ENCODE peak calls at places on chromosome 6, in seven cellular contexts. T is adrenal gland, E is body of pancreas, C is tibial nerve, I is RWPE1, D is fibroblast of mammary gland, U is GM20000. F is an unnamed sample.

GRCh38 chr6:5726976-5727718 is 279.6 kb downstream of the NRN1 start:
- DNase-seq in U (no peak), E (no peak), T (no peak), C (no peak), D (no peak), I (no peak), F (no peak)

GRCh38 chr6:34352305-34352937 is 40.0 kb downstream of the NUDT3 start:
- DNase-seq in I (no peak), U (no peak), C (no peak), E (no peak), D (peak), T (no peak), F (no peak)

GRCh38 chr6:43717822-43718221 is 30.2 kb upstream of the MRPS18A start:
- DNase-seq in C (peak), U (no peak), T (no peak), E (peak), I (no peak), D (peak), F (no peak)

GRCh38 chr6:37182736-37183590 is 13.0 kb downstream of the PIM1 start:
- DNase-seq in D (no peak), I (no peak), T (peak), U (peak), C (no peak), E (no peak), F (peak)

GRCh38 chr6:111597687-111598086 is 8.0 kb downstream of the TRAF3IP2 start:
- DNase-seq in D (no peak), E (peak), T (peak), C (no peak), U (no peak), I (no peak), F (no peak)

GRCh38 chr6:38725414-38726183 is 10.5 kb downstream of the DNAH8 start:
- DNase-seq in D (no peak), T (no peak), I (no peak), C (no peak), U (no peak), E (no peak), F (no peak)

GRCh38 chr6:96470296-96470695 is 51.3 kb upstream of the UFL1 start:
- DNase-seq in C (no peak), T (no peak), D (no peak), I (no peak), U (no peak), E (no peak), F (no peak)

GRCh38 chr6:7108964-7109836 is 1.4 kb downstream of the RREB1 start:
- DNase-seq in D (peak), I (peak), T (peak), C (peak), E (peak), U (peak), F (peak)

GRCh38 chr6:126153661-126154060 is 167.3 kb downstream of the TRMT11 start:
- DNase-seq in D (peak), T (no peak), C (no peak), I (no peak), U (no peak), E (no peak), F (no peak)

GRCh38 chr6:3363296-3364025 is 93.4 kb downstream of the SLC22A23 start:
- DNase-seq in U (no peak), I (peak), E (peak), T (no peak), D (no peak), C (no peak), F (no peak)

GRCh38 chr6:105600342-105601293 is 197.7 kb upstream of the PREP start:
- DNase-seq in U (no peak), E (no peak), T (no peak), D (peak), C (no peak), I (peak), F (no peak)

GRCh38 chr6:153210083-153210482 is 79.0 kb upstream of the RGS17 start:
- DNase-seq in U (peak), D (peak), I (no peak), T (no peak), E (no peak), C (no peak), F (peak)

GRCh38 chr6:149087898-149088297 is 229.6 kb upstream of the TAB2 start:
- DNase-seq in U (no peak), D (no peak), T (no peak), C (no peak), E (no peak), I (no peak), F (no peak)

GRCh38 chr6:4616311-4616710 is 159.9 kb upstream of the CDYL start:
- DNase-seq in D (no peak), U (no peak), C (no peak), I (no peak), E (no peak), T (no peak), F (no peak)

GRCh38 chr6:28771401-28772267 is 152.2 kb downstream of the TRIM27 start:
- DNase-seq in C (no peak), I (no peak), D (no peak), T (no peak), U (no peak), E (no peak), F (no peak)

GRCh38 chr6:26045046-26045938 is 41.9 kb upstream of the HFE start:
- DNase-seq in C (peak), E (peak), D (peak), I (peak), U (peak), T (peak), F (peak)

GRCh38 chr6:166543603-166544293 is 42.7 kb downstream of the RAMACL start:
- DNase-seq in C (no peak), D (no peak), I (no peak), U (no peak), T (no peak), E (no peak), F (no peak)

DNA sequence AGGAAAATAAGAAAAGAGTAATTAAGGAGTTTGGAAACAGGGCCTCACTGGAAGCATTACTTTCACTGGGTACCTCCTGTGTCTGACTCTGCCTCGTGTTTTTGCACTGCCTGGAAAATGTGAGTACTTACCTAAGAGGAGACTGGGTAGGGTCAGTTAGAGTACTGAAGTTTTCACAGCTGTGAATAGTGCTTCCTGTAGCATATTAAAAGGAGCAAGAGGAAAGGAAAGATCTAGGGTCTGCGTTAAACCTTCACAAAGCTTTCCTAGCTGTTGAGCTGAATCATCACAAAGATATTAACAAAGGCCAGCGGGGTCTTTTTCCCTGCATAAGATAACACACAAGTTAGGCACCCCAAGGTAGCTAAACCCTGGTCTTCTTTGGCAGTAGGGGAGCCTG is 82.3 kb downstream of the MLIP start:
- DNase-seq in U (no peak), T (no peak), I (no peak), C (no peak), D (no peak), E (no peak), F (no peak)
- TF ChIP-seq CTCF in U (no peak), T (no peak), I (no peak), C (no peak), D (no peak), E (no peak), F (no peak)

DNA sequence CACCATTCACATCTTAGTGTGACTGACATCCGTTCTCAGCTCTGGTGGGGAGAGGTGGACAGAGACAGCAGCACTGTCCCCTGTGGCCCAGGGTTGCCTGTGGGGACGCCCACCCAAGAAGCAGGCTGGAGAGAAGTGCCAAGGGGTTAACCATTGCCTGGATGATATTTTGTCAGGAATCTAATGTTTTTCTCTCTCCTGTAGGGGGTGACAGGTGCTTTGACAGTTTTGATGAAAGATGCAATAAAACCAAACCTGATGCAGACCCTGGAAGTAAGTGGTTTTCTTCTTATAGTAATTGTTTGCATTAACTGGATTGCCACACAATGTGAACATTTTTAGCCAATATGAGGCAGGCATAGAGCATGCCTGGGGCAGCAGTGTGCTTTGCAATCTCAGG is 99.3 kb downstream of the MTHFD1L start:
- DNase-seq in D (no peak), U (no peak), T (no peak), C (no peak), E (no peak), I (no peak), F (no peak)
- TF ChIP-seq CTCF in D (no peak), U (no peak), T (no peak), C (no peak), E (no peak), I (no peak), F (no peak)

DNA sequence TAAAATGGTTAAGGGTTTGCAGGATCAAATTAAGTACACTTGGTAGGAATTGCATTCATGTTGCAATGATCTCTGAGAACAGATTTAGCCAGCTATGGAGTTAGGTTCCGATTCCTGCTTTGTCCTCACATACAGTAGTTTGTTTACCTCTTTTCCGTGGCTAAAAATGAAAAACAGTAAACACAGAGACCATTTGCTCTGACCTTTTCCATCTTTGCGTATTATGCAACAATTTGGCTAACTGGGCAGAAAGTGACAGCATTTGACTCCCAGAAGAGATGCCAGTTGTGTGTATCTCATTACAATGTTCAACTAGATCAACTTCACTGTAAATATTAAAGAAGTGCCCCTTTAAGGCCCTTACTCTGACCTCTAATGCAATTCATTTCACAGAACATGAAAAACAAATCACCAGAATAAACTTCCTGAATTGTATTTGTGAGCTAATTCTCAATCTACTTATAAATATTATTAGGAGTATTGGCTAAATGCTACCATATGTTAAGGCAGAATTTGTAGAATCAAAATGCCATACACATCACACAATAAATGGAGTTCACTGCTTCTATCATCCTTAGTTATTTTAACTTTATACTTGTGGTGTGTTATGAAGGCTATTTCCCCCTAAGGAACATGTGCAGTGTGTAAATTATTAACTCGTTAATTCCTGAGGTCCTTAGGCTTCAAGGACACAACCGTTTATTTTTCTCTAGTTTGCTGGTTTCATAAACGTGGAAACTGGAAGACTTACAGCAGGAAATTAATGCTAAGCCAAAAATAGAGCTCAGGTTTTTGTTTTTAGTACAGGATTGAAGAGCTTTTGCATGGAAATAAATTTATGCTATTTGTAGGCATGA is 380.7 kb upstream of the CITED2 start:
- DNase-seq in D (no peak), I (no peak), T (no peak), U (no peak), E (no peak), C (no peak), F (no peak)
- TF ChIP-seq CTCF in D (no peak), I (no peak), T (no peak), U (no peak), E (no peak), C (no peak), F (no peak)

DNA sequence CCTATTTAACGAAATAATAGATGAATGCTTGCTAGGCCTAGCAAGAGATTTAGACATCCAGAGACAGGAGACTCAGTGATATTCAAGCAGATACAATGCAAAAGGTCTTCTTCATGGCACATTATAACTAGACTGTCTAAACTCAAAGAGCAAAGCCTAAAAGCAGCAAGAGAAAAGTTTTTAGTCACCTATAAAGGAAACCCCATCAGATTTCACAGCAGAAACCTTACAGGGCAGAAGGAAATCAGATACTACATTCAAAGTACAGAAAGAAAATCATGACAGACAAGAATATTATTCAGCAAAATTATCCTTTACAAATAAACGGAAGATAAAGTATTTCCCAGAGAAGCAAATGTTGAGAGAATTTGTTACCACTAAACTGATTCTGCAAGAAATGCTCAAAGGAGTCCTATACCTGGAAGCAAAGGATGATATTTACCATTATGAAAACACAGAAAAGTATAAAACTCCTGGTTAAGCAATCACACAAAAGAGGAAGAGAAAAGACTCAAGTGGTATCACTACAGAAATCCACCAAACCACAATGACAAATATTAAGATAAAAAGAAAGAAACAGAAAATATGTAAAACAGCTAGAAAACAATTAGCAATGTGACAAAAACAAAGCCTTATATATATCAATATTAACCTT is 333.7 kb downstream of the MEI4 start:
- DNase-seq in U (no peak), D (no peak), I (no peak), E (no peak), T (no peak), C (no peak), F (no peak)
- TF ChIP-seq CTCF in U (no peak), D (no peak), I (no peak), E (no peak), T (no peak), C (no peak), F (no peak)

GRCh38 chr6:69771158-69771906 is 25.5 kb downstream of the LMBRD1 start:
- DNase-seq in U (no peak), E (no peak), I (no peak), D (no peak), C (no peak), T (no peak), F (no peak)

GRCh38 chr6:69763763-69764162 is 33.0 kb downstream of the LMBRD1 start:
- DNase-seq in D (no peak), C (no peak), T (no peak), I (no peak), U (no peak), E (no peak), F (no peak)

GRCh38 chr6:69768664-69769063 is 28.1 kb downstream of the LMBRD1 start:
- DNase-seq in C (no peak), U (no peak), D (peak), E (no peak), I (no peak), T (no peak), F (no peak)
- TF ChIP-seq CTCF in C (no peak), U (no peak), D (no peak), E (no peak), I (no peak), T (peak), F (no peak)

F was measured in GM13976.